ENCODE peak calls at places on chromosome 11, in seven cellular contexts. U is cardiac fibroblast, F is adrenal gland, K is A549, I is spleen, G is mammary epithelial cell, Y is GM10248. R is an unnamed sample.

GRCh38 chr11:3014314-3014938 is 22.3 kb upstream of the NAP1L4 start:
- DNase-seq in Y (no peak), I (peak; percentile 86), G (no peak), F (no peak), K (no peak), U (no peak), R (no peak)

GRCh38 chr11:75558939-75559843 is 2.9 kb upstream of the SERPINH1 start:
- DNase-seq in G (no peak), F (peak; percentile 77), Y (no peak), K (no peak), U (peak; percentile 97), I (no peak), R (no peak)

GRCh38 chr11:110858556-110858921 is 146.3 kb upstream of the ARHGAP20 start:
- DNase-seq in I (no peak), U (peak; percentile 57), G (no peak), F (peak; percentile 40), K (no peak), Y (no peak), R (no peak)

GRCh38 chr11:8354622-8355417 is 91.1 kb upstream of the LMO1 start:
- DNase-seq in I (peak; percentile 76), F (no peak), U (no peak), K (peak; percentile 19), Y (no peak), G (peak; percentile 24), R (no peak)

GRCh38 chr11:73376168-73376802 is at the start of gene RELT:
- DNase-seq in G (peak; percentile 90), I (peak; percentile 99), F (peak; percentile 84), Y (peak; percentile 98), U (peak; percentile 95), K (peak; percentile 91), R (peak; percentile 95)

GRCh38 chr11:114044042-114044871 is 15.3 kb upstream of the ZBTB16 start:
- DNase-seq in I (no peak), K (peak; percentile 20), Y (no peak), G (no peak), F (peak; percentile 33), U (peak; percentile 83), R (no peak)

GRCh38 chr11:4181780-4182721 is 87.5 kb downstream of the RRM1 start:
- DNase-seq in G (peak; percentile 44), Y (peak; percentile 75), I (peak; percentile 81), K (peak; percentile 78), F (peak; percentile 69), U (peak; percentile 67), R (peak; percentile 53)

GRCh38 chr11:124202951-124203350 is 19.8 kb downstream of the OR10D3 start:
- DNase-seq in Y (no peak), K (no peak), G (no peak), F (no peak), U (no peak), I (no peak), R (no peak)

GRCh38 chr11:33368931-33369330 is 111.8 kb downstream of the HIPK3 start:
- DNase-seq in K (no peak), F (no peak), G (no peak), I (no peak), Y (no peak), U (no peak), R (no peak)

GRCh38 chr11:124075841-124076571 is 34.9 kb upstream of the OR10G7 start:
- DNase-seq in F (no peak), Y (peak; percentile 34), G (no peak), U (no peak), K (peak; percentile 3), I (peak; percentile 77), R (no peak)

GRCh38 chr11:57499413-57499982 is 16.0 kb downstream of the SLC43A1 start:
- DNase-seq in Y (peak; percentile 81), F (peak; percentile 98), U (peak; percentile 98), K (peak; percentile 83), G (peak; percentile 68), I (peak; percentile 95), R (peak; percentile 93)

GRCh38 chr11:103637250-103637649 is 399.2 kb upstream of the DDI1 start:
- DNase-seq in F (no peak), U (no peak), G (no peak), K (no peak), I (no peak), Y (no peak), R (no peak)

GRCh38 chr11:47499614-47500013 is 50.7 kb upstream of the RAPSN start:
- DNase-seq in K (no peak), U (no peak), I (no peak), Y (no peak), G (no peak), F (no peak), R (no peak)

GRCh38 chr11:76801736-76802135 is 18.6 kb downstream of the TSKU start:
- DNase-seq in Y (no peak), K (no peak), F (no peak), U (no peak), G (no peak), I (no peak), R (no peak)

GRCh38 chr11:100855466-100856067 is 168.5 kb downstream of the ARHGAP42 start:
- DNase-seq in G (peak; percentile 36), K (peak; percentile 57), U (peak; percentile 81), F (no peak), Y (no peak), I (no peak), R (no peak)

GRCh38 chr11:128472128-128473110 is 114.9 kb downstream of the ETS1 start:
- DNase-seq in U (peak; percentile 53), G (peak; percentile 42), F (no peak), Y (peak; percentile 64), I (no peak), K (no peak), R (no peak)

GRCh38 chr11:45655831-45656230 is 9.6 kb downstream of the CHST1 start:
- DNase-seq in G (no peak), Y (no peak), U (no peak), K (no peak), I (peak; percentile 35), F (no peak), R (no peak)

GRCh38 chr11:47916361-47916841 is 64.0 kb upstream of the PTPRJ start:
- DNase-seq in U (peak; percentile 91), K (no peak), Y (no peak), G (no peak), F (peak; percentile 77), I (no peak), R (no peak)

GRCh38 chr11:2799881-2800654 is 85.5 kb downstream of the CDKN1C start:
- DNase-seq in K (no peak), F (peak; percentile 12), I (peak; percentile 61), Y (no peak), U (peak; percentile 13), G (no peak), R (peak; percentile 8)

GRCh38 chr11:119474682-119475596 is 52.0 kb upstream of the THY1 start:
- DNase-seq in I (no peak), U (peak; percentile 82), K (peak; percentile 62), F (peak; percentile 92), Y (peak; percentile 71), G (peak; percentile 42), R (peak; percentile 59)

GRCh38 chr11:73393479-73394415 is 17.5 kb downstream of the RELT start:
- DNase-seq in I (peak; percentile 88), F (peak; percentile 74), G (peak; percentile 53), U (peak; percentile 89), K (peak; percentile 83), Y (peak; percentile 82), R (peak; percentile 58)

GRCh38 chr11:61538636-61538961 is 30.1 kb downstream of the LRRC10B start:
- DNase-seq in Y (no peak), U (no peak), F (no peak), I (no peak), K (no peak), G (no peak), R (no peak)

GRCh38 chr11:94203070-94203469 is 74.4 kb downstream of the PANX1 start:
- DNase-seq in K (no peak), F (no peak), I (no peak), U (no peak), G (no peak), Y (no peak), R (no peak)

GRCh38 chr11:64317961-64318693 is at the start of gene PRDX5:
- DNase-seq in I (peak; percentile 99), K (peak; percentile 98), Y (peak; percentile 97), G (peak; percentile 95), U (peak; percentile 98), F (peak; percentile 98), R (peak; percentile 89)
- TF ChIP-seq CTCF in I (peak; percentile 79), K (peak; percentile 60), Y (peak; percentile 63), G (peak; percentile 62), U (peak; percentile 1), F (peak; percentile 41), R (peak; percentile 29)

GRCh38 chr11:44125598-44125997 is 30.1 kb downstream of the EXT2 start:
- DNase-seq in F (no peak), U (no peak), I (no peak), G (no peak), K (no peak), Y (no peak), R (no peak)

GRCh38 chr11:44116433-44116832 is 21.0 kb downstream of the EXT2 start:
- DNase-seq in F (no peak), U (peak; percentile 39), K (no peak), Y (no peak), G (no peak), I (no peak), R (no peak)

DNA sequence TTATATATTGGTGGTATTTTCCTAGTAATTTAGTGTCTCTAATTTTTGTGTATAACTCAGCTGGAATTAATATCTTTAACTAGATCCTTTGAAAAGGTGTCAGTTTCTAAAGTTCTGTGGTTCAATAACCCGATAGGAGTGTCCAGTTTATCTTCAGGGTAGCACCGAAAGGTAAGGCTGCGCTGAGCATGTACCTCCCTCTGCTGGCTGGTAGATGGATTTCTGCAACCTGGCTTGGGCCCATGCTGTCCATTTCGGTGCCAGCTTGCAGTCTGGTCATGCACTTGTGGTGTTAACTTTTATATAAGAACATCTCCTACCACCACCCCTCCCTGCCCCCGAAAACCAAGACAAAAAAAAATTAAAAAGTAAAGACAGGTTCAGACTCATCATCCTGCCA is 24.7 kb downstream of the EXT2 start:
- DNase-seq in Y (no peak), K (peak; percentile 39), I (no peak), U (no peak), G (no peak), F (no peak), R (no peak)
- TF ChIP-seq CTCF in Y (no peak), K (no peak), I (no peak), U (peak; percentile 46), G (peak; percentile 64), F (peak; percentile 24), R (peak; percentile 42)

DNA sequence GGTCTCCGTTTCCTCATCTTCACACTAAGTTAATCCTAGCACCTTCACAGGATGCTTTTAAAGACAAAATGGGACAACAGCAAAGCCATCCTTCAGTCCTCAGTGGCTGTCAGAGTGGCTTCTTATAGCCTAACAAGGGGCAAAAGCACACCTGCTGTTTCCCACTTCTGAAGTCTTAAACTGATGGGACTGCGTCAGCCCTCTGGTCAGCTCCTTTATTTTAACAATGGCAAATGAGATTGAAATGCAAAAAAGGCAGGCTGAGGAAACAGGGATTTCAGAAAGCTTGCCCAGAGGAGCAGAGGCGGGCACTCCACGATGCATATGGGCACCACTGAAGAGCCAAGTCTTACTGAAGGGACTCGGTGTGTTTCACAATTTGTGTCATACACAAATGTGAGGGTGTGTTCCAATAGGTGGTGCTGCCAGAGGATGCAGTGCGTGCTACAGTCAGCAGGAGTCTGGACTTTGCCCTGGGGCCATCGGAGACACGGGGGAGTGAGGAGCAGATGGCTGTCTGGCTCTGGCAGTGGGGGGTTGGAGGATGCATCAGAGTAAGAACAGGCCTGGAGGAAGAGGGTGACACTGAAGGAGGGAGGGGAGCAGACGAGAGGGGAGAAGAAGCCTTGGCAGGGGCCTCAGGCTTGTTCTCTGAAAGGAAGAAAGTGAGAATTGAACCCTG is 47.3 kb downstream of the TENM4 start:
- DNase-seq in G (no peak), K (peak; percentile 15), F (no peak), U (no peak), Y (no peak), I (no peak), R (no peak)
- TF ChIP-seq CTCF in G (no peak), K (no peak), F (no peak), U (no peak), Y (no peak), I (no peak), R (peak; percentile 20)

GRCh38 chr11:69644962-69645675 is 4.2 kb downstream of the CCND1 start:
- DNase-seq in K (no peak), G (no peak), U (no peak), F (no peak), Y (no peak), I (peak; percentile 73), R (no peak)
- TF ChIP-seq CTCF in K (no peak), G (no peak), U (peak; percentile 5), F (no peak), Y (no peak), I (no peak), R (no peak)

R was measured in progenitor cell of endocrine pancreas.